ENCODE peak calls at places on chromosomes 13 and 19, in six cellular contexts. C is astrocyte of the cerebellum, H is amniotic stem cell, U is cardiac septum, P is NCI-H774, L is activated gamma-delta T cell treated with Interleukin-2 at 50 U/mL for 16 hours. A is an unnamed sample.

GRCh38 chr19:57560049-57560491 is 407 bp upstream of the ZNF550 start:
- DNase-seq in U (no peak), P (no peak), H (peak; percentile 15), L (no peak), C (no peak), A (peak; percentile 30)

GRCh38 chr19:17294051-17294891 is 9.0 kb downstream of the ABHD8 start:
- DNase-seq in P (no peak), C (no peak), H (no peak), L (no peak), U (no peak), A (peak; percentile 72)

GRCh38 chr19:46976845-46977320 is 42.8 kb upstream of the NPAS1 start:
- DNase-seq in H (no peak), L (no peak), U (no peak), P (no peak), C (no peak), A (no peak)

GRCh38 chr13:74062933-74063332 is 71.3 kb downstream of the KLF12 start:
- DNase-seq in U (peak; percentile 80), P (no peak), C (no peak), L (no peak), H (no peak), A (no peak)

GRCh38 chr13:74104661-74105275 is 29.4 kb downstream of the KLF12 start:
- DNase-seq in H (no peak), P (peak; percentile 0), C (no peak), L (no peak), U (no peak), A (no peak)

GRCh38 chr13:105090244-105090643 is 1445.2 kb downstream of the EFNB2 start:
- DNase-seq in P (no peak), C (no peak), H (no peak), U (no peak), L (no peak), A (no peak)

GRCh38 chr13:40063278-40063698 is 407.8 kb downstream of the COG6 start:
- DNase-seq in L (no peak), U (no peak), P (no peak), C (peak; percentile 6), H (no peak), A (no peak)

GRCh38 chr13:111258637-111259036 is 61.8 kb upstream of the TEX29 start:
- DNase-seq in U (no peak), L (no peak), C (no peak), P (no peak), H (no peak), A (no peak)

GRCh38 chr19:43555185-43555770 is 20.0 kb downstream of the XRCC1 start:
- DNase-seq in P (peak; percentile 26), H (no peak), U (peak; percentile 83), L (peak; percentile 88), C (peak; percentile 63), A (peak; percentile 82)

GRCh38 chr13:75760182-75760981 is 124.3 kb downstream of the LMO7 start:
- DNase-seq in C (no peak), H (no peak), U (no peak), L (no peak), P (peak; percentile 26), A (no peak)

GRCh38 chr13:26950546-26950945 is 190.0 kb upstream of the GPR12 start:
- DNase-seq in U (no peak), H (no peak), C (no peak), L (no peak), P (no peak), A (no peak)

GRCh38 chr13:25329706-25330105 is 28.3 kb downstream of the NUP58 start:
- DNase-seq in U (no peak), H (no peak), L (no peak), C (no peak), P (no peak), A (no peak)

GRCh38 chr19:45477713-45478453 is 10.1 kb downstream of the FOSB start:
- DNase-seq in H (peak; percentile 79), C (no peak), U (no peak), P (peak; percentile 48), L (peak; percentile 25), A (no peak)

GRCh38 chr19:18223860-18224524 is 2.2 kb downstream of the PDE4C start:
- DNase-seq in U (no peak), C (no peak), H (no peak), P (peak; percentile 50), L (no peak), A (peak; percentile 82)

GRCh38 chr19:49911381-49912145 is 14.9 kb upstream of the IL4I1 start:
- DNase-seq in H (no peak), C (no peak), L (no peak), U (no peak), P (no peak), A (no peak)

GRCh38 chr13:51902776-51903175 is 41.0 kb downstream of the CCDC70 start:
- DNase-seq in P (no peak), U (no peak), C (no peak), H (no peak), L (no peak), A (no peak)

GRCh38 chr13:76383671-76384461 is 502.3 kb downstream of the KCTD12 start:
- DNase-seq in P (no peak), U (no peak), C (peak; percentile 96), L (no peak), H (peak; percentile 58), A (no peak)

GRCh38 chr13:35855531-35856019 is 275.6 kb downstream of the DCLK1 start:
- DNase-seq in H (no peak), P (no peak), U (no peak), L (no peak), C (no peak), A (no peak)

A was measured in D341Med.